ENCODE peak calls at places on chromosome 1, in ten cellular contexts. O is GM04504; V is C1 segment of cervical spinal cord; U is stimulated activated CD8-positive, alpha-beta memory T cell treated with anti-CD3 and anti-CD28 coated beads, Interleukin-4, amount 100 ng/mL, for 1 hour; D is MM.1S; K is NCI-H146; P is memory B cell; X is NB4; Q is nephron progenitor cell; L is HTR-8/SVneo. A is an unnamed sample.

GRCh38 chr1:113769599-113769970 is 10.3 kb upstream of the PHTF1 start:
- DNase-seq in O (no peak), V (no peak), U (no peak), D (no peak), K (no peak), P (no peak), X (no peak), Q (no peak), L (no peak), A (no peak)

GRCh38 chr1:231526536-231526935 is 1.9 kb upstream of the TSNAX start:
- DNase-seq in O (no peak), V (no peak), U (no peak), D (no peak), K (no peak), P (no peak), X (no peak), Q (no peak), L (no peak), A (no peak)

GRCh38 chr1:10696977-10697376 is 99.5 kb downstream of the CASZ1 start:
- DNase-seq in O (no peak), V (no peak), U (no peak), D (no peak), K (no peak), P (no peak), X (peak; percentile 32), Q (no peak), L (peak; percentile 32), A (no peak)

GRCh38 chr1:5844442-5844841 is 147.8 kb downstream of the NPHP4 start:
- DNase-seq in O (no peak), V (no peak), U (no peak), D (no peak), K (no peak), P (no peak), X (no peak), Q (no peak), L (no peak), A (no peak)

GRCh38 chr1:1562556-1563195 is 12.0 kb downstream of the SSU72 start:
- DNase-seq in O (no peak), V (no peak), U (no peak), D (no peak), K (no peak), P (no peak), X (no peak), Q (no peak), L (no peak), A (no peak)

GRCh38 chr1:951364-951763 is 7.7 kb downstream of the NOC2L start:
- DNase-seq in O (no peak), V (no peak), U (no peak), D (no peak), K (no peak), P (no peak), X (no peak), Q (no peak), L (no peak), A (no peak)

GRCh38 chr1:189859385-189859977 is 618.2 kb downstream of the BRINP3 start:
- DNase-seq in O (no peak), V (no peak), U (no peak), D (peak; percentile 55), K (no peak), P (no peak), X (peak; percentile 49), Q (peak; percentile 9), L (no peak), A (peak; percentile 1)

GRCh38 chr1:86104606-86105532 is 51.7 kb downstream of the COL24A1 start:
- DNase-seq in O (no peak), V (no peak), U (no peak), D (no peak), K (no peak), P (no peak), X (no peak), Q (no peak), L (no peak), A (no peak)

GRCh38 chr1:244236721-244237120 is 185.6 kb downstream of the ZBTB18 start:
- DNase-seq in O (no peak), V (no peak), U (no peak), D (no peak), K (no peak), P (no peak), X (no peak), Q (no peak), L (no peak), A (no peak)